ENCODE peak calls at places on chromosomes 6 and 20, in four cellular contexts. L is heart left ventricle, D is MCF 10A, A is HFFc6. Q is an unnamed sample.

GRCh38 chr6:14399635-14400034 is 282.1 kb downstream of the CD83 start:
- DNase-seq in L (no peak), D (no peak), A (no peak), Q (no peak)

GRCh38 chr6:32854376-32855178 is 585 bp downstream of the PSMB9 start:
- DNase-seq in L (peak; percentile 58), D (peak; percentile 28), A (no peak), Q (peak; percentile 43)

GRCh38 chr6:169918239-169918953 is 167.0 kb downstream of the ERMARD start:
- DNase-seq in L (no peak), D (no peak), A (no peak), Q (no peak)

GRCh38 chr6:73043446-73043845 is 181.8 kb downstream of the KHDC1L start:
- DNase-seq in L (no peak), D (no peak), A (no peak), Q (no peak)

GRCh38 chr6:13472099-13472498 is 15.3 kb downstream of the GFOD1 start:
- DNase-seq in L (no peak), D (no peak), A (no peak), Q (no peak)

GRCh38 chr20:17911927-17912326 is 56.7 kb downstream of the SNX5 start:
- DNase-seq in L (no peak), D (no peak), A (no peak), Q (no peak)

GRCh38 chr6:90459225-90459758 is 127.6 kb downstream of the MAP3K7 start:
- DNase-seq in L (no peak), D (no peak), A (no peak), Q (peak; percentile 7)

GRCh38 chr20:1838479-1839279 is 56.5 kb upstream of the SIRPA start:
- DNase-seq in L (no peak), D (no peak), A (no peak), Q (no peak)

GRCh38 chr6:138162104-138162946 is 586 bp downstream of the ARFGEF3 start:
- DNase-seq in L (peak; percentile 22), D (peak; percentile 17), A (no peak), Q (peak; percentile 12)

GRCh38 chr6:153591165-153591564 is 447.9 kb upstream of the OPRM1 start:
- DNase-seq in L (no peak), D (no peak), A (no peak), Q (no peak)

GRCh38 chr20:44074252-44075151 is 112.5 kb downstream of the JPH2 start:
- DNase-seq in L (peak; percentile 52), D (peak; percentile 23), A (peak; percentile 39), Q (no peak)

GRCh38 chr6:84428300-84428907 is 201.0 kb upstream of the CEP162 start:
- DNase-seq in L (peak; percentile 34), D (peak; percentile 66), A (peak; percentile 37), Q (peak; percentile 71)

GRCh38 chr20:18831830-18832229 is 18.2 kb downstream of the SCP2D1 start:
- DNase-seq in L (no peak), D (peak; percentile 5), A (no peak), Q (no peak)

GRCh38 chr20:39019805-39020325 is 57.7 kb downstream of the DHX35 start:
- DNase-seq in L (no peak), D (no peak), A (no peak), Q (no peak)

GRCh38 chr20:48932375-48932941 is 10.9 kb downstream of the ARFGEF2 start:
- DNase-seq in L (no peak), D (no peak), A (peak; percentile 30), Q (peak; percentile 54)

GRCh38 chr6:160058603-160059215 is 62.9 kb upstream of the SLC22A1 start:
- DNase-seq in L (no peak), D (no peak), A (no peak), Q (no peak)

GRCh38 chr20:61899971-61900370 is 165.7 kb downstream of the TAF4 start:
- DNase-seq in L (no peak), D (no peak), A (no peak), Q (no peak)

GRCh38 chr6:19535351-19535750 is 301.8 kb upstream of the ID4 start:
- DNase-seq in L (no peak), D (peak; percentile 63), A (no peak), Q (no peak)

GRCh38 chr6:7106752-7107577 is 796 bp upstream of the RREB1 start:
- DNase-seq in L (peak; percentile 49), D (no peak), A (peak; percentile 37), Q (peak; percentile 20)

GRCh38 chr6:170131351-170131750 is 159.5 kb downstream of the DLL1 start:
- DNase-seq in L (peak; percentile 11), D (no peak), A (no peak), Q (no peak)

GRCh38 chr6:46015119-46015968 is at the start of gene CLIC5:
- DNase-seq in L (peak; percentile 79), D (no peak), A (no peak), Q (peak; percentile 51)

GRCh38 chr20:17568972-17569471 is 853 bp upstream of the DSTN start:
- DNase-seq in L (peak; percentile 89), D (peak; percentile 98), A (peak; percentile 99), Q (peak; percentile 71)

GRCh38 chr6:73157870-73158269 is 67.4 kb downstream of the KHDC1L start:
- DNase-seq in L (no peak), D (no peak), A (no peak), Q (no peak)

GRCh38 chr6:52551483-52552277 is 25.2 kb downstream of the TRAM2 start:
- DNase-seq in L (peak; percentile 62), D (peak; percentile 83), A (peak; percentile 69), Q (peak; percentile 54)

GRCh38 chr6:140909156-140909555 is 1223.6 kb upstream of the GJE1 start:
- DNase-seq in L (no peak), D (no peak), A (peak; percentile 39), Q (no peak)

GRCh38 chr6:157339432-157339831 is 16.1 kb upstream of the TMEM242 start:
- DNase-seq in L (no peak), D (peak; percentile 9), A (no peak), Q (no peak)
- TF ChIP-seq CTCF in L (no peak), D (no peak), A (peak; percentile 49), Q (no peak)

DNA sequence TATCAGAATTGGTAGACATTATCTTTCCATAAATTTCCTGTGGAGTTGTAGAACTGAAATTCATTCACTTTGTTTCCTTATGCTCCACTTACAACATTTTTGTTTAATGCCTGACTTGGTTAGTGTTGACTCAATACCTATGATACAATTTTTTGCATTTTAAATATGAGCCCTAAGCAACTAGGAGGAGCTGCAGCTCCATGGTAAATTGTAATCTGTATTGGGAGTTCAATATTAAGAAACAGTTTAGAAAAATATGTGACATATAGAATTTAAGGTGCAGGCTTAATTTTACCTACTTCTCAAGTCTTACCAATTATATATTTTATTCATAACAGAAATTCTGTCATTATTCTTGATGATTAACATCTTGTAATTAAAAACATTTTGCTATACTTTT is 868.3 kb downstream of the EYS start:
- DNase-seq in L (no peak), D (peak; percentile 33), A (no peak), Q (no peak)
- TF ChIP-seq CTCF in L (no peak), D (peak; percentile 36), A (no peak), Q (no peak)

DNA sequence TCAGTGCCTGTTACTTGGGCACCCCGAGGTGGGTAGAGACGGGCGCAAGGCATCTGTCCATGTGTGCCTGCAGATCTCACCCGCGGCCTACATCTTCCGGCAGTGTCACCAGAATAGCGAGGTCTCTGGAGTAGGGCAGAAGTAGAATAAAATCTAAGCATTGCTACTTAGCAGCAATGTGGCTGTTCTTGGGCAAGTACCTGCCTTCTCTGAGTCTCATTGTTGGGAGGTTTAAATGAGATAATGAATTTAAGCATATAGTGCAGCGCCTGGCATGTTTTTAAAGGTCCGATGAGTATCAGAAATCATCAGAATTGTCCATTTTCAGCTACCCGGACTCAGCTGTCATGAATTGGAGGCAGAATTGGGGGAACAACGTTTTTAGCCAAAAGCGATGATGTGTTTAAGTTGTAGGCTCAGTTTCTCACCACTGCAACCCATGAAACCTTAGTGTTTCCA is 800 bp downstream of the ABCC10 start:
- DNase-seq in L (no peak), D (no peak), A (no peak), Q (no peak)
- TF ChIP-seq CTCF in L (no peak), D (no peak), A (no peak), Q (no peak)

GRCh38 chr6:89244237-89244985 is 27.3 kb upstream of the GABRR1 start:
- DNase-seq in L (no peak), D (no peak), A (no peak), Q (no peak)

GRCh38 chr6:89243331-89243629 is 26.1 kb upstream of the GABRR1 start:
- DNase-seq in L (no peak), D (no peak), A (no peak), Q (no peak)

GRCh38 chr6:89237158-89237557 is 20.0 kb upstream of the GABRR1 start:
- DNase-seq in L (no peak), D (no peak), A (no peak), Q (no peak)

GRCh38 chr6:89242574-89243330 is 25.6 kb upstream of the GABRR1 start:
- DNase-seq in L (no peak), D (peak; percentile 62), A (peak; percentile 50), Q (peak; percentile 21)

DNA sequence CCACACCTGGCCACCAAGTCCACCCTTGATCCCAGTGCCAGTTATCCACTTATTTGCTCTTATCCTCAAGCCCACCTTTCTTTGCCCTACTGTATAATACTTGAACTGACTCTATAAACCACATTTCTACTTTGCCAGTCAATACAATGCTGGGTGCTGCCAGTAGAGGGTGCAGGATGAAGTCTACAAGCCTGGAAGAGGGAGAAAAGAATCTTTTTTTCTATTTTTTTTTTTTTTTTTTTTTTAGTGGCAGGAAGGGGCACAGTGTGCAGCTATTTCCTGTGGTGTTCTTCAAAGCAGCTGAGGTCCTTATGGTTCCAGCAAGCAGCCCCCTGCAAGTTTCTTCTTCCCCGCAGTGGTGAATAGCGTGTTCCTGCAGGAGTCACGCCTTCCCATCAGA is 22.2 kb upstream of the GABRR1 start:
- DNase-seq in L (no peak), D (peak; percentile 27), A (no peak), Q (peak; percentile 12)
- TF ChIP-seq CTCF in L (peak; percentile 16), D (no peak), A (peak; percentile 60), Q (no peak)

DNA sequence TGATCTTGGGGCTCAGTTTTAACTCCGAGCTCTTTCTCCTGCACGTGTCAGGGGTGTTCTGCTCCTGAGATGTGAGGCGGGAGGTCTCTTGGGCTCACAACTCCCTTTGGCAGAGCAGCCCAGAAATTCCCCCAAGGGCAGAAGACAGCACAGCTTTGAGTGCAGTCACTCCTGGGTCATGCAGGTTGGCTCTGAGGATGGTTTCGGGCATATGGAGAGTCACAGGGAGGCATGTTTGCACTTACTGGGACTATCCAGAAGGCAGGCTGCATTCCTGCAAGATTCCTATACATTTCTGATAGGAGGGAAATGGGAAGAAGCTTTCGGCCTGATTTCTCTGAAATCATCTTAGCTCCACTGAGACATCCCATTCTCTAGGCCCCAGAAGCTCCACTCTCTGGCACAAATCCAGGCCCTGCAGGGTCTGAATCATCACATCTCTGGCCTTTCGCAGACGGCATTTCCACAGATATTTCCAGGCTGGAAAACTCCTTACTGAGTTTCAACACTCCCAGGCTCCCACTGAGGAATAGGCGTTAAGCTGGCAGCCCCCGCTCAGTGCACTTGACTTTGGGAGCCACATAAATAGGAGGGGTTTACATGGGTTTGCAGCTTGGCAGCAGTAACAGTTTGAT is 39.8 kb downstream of the AGPAT4 start:
- DNase-seq in L (peak; percentile 36), D (peak; percentile 96), A (peak; percentile 91), Q (no peak)
- TF ChIP-seq CTCF in L (no peak), D (no peak), A (no peak), Q (no peak)

GRCh38 chr6:157383471-157383870 is 2.5 kb downstream of the ZDHHC14 start:
- DNase-seq in L (no peak), D (no peak), A (no peak), Q (no peak)
- TF ChIP-seq CTCF in L (no peak), D (no peak), A (no peak), Q (no peak)